ENCODE peak calls at places on chromosome 19, in eight cellular contexts. One of them, this sample, is unnamed. For H3K4me1, the result is how much of the 10 kb centered on the place peaks cover.

GRCh38 chr19:4328243-4328990 is 10.2 kb downstream of the STAP2 start:
- DNase-seq in IMR-90: peak
- DNase-seq in prostate gland: peak
- DNase-seq in HCT116: peak
- DNase-seq in Peyer's patch: peak
- DNase-seq in K562: peak
- DNase-seq in heart left ventricle: peak
- DNase-seq in breast epithelium: peak
- DNase-seq in this sample: peak

GRCh38 chr19:41871573-41872383 is 5.3 kb upstream of the CD79A start:
- DNase-seq in IMR-90: no peak
- DNase-seq in prostate gland: no peak
- DNase-seq in HCT116: no peak
- DNase-seq in Peyer's patch: peak
- DNase-seq in K562: no peak
- DNase-seq in heart left ventricle: peak
- DNase-seq in breast epithelium: no peak
- DNase-seq in this sample: no peak

GRCh38 chr19:39193785-39194184 is 3.0 kb upstream of the NCCRP1 start:
- DNase-seq in IMR-90: no peak
- DNase-seq in prostate gland: no peak
- DNase-seq in HCT116: no peak
- DNase-seq in Peyer's patch: no peak
- DNase-seq in K562: no peak
- DNase-seq in heart left ventricle: no peak
- DNase-seq in breast epithelium: no peak
- DNase-seq in this sample: no peak

GRCh38 chr19:35545855-35546381 is 492 bp downstream of the TMEM147 start:
- DNase-seq in IMR-90: no peak
- DNase-seq in prostate gland: no peak
- DNase-seq in HCT116: no peak
- DNase-seq in Peyer's patch: peak
- DNase-seq in K562: peak
- DNase-seq in heart left ventricle: peak
- DNase-seq in breast epithelium: peak
- DNase-seq in this sample: peak

GRCh38 chr19:51027126-51027806 is 850 bp upstream of the KLK11 start:
- DNase-seq in IMR-90: no peak
- DNase-seq in prostate gland: peak
- DNase-seq in HCT116: no peak
- DNase-seq in Peyer's patch: no peak
- DNase-seq in K562: no peak
- DNase-seq in heart left ventricle: no peak
- DNase-seq in breast epithelium: no peak
- DNase-seq in this sample: no peak

GRCh38 chr19:45162464-45163143 is 1.8 kb upstream of the NKPD1 start:
- DNase-seq in IMR-90: no peak
- DNase-seq in prostate gland: peak
- DNase-seq in HCT116: no peak
- DNase-seq in Peyer's patch: no peak
- DNase-seq in K562: no peak
- DNase-seq in heart left ventricle: no peak
- DNase-seq in breast epithelium: peak
- DNase-seq in this sample: no peak

GRCh38 chr19:17075860-17076538 is 422 bp downstream of the MYO9B start:
- DNase-seq in IMR-90: peak
- DNase-seq in prostate gland: no peak
- DNase-seq in HCT116: no peak
- DNase-seq in Peyer's patch: peak
- DNase-seq in K562: peak
- DNase-seq in heart left ventricle: peak
- DNase-seq in breast epithelium: peak
- DNase-seq in this sample: peak

GRCh38 chr19:4555657-4556561 is 3.6 kb downstream of the SEMA6B start:
- DNase-seq in IMR-90: no peak
- DNase-seq in prostate gland: no peak
- DNase-seq in HCT116: peak
- DNase-seq in Peyer's patch: no peak
- DNase-seq in K562: peak
- DNase-seq in heart left ventricle: no peak
- DNase-seq in breast epithelium: no peak
- DNase-seq in this sample: no peak

GRCh38 chr19:58562126-58563033 is 4.0 kb upstream of the UBE2M start:
- DNase-seq in IMR-90: peak
- DNase-seq in prostate gland: no peak
- DNase-seq in HCT116: no peak
- DNase-seq in Peyer's patch: no peak
- DNase-seq in K562: no peak
- DNase-seq in heart left ventricle: peak
- DNase-seq in breast epithelium: no peak
- DNase-seq in this sample: peak

GRCh38 chr19:27745978-27746542 is 1466.9 kb downstream of the UQCRFS1 start:
- DNase-seq in IMR-90: no peak
- DNase-seq in prostate gland: no peak
- DNase-seq in HCT116: no peak
- DNase-seq in Peyer's patch: no peak
- DNase-seq in K562: no peak
- DNase-seq in heart left ventricle: no peak
- DNase-seq in breast epithelium: peak
- DNase-seq in this sample: no peak

GRCh38 chr19:39843919-39844793 is 2.0 kb downstream of the FBL start:
- DNase-seq in IMR-90: peak
- DNase-seq in prostate gland: no peak
- DNase-seq in HCT116: no peak
- DNase-seq in Peyer's patch: no peak
- DNase-seq in K562: no peak
- DNase-seq in heart left ventricle: no peak
- DNase-seq in breast epithelium: no peak
- DNase-seq in this sample: no peak

GRCh38 chr19:8302357-8302691 is 5.8 kb downstream of the CD320 start:
- DNase-seq in IMR-90: no peak
- DNase-seq in prostate gland: peak
- DNase-seq in HCT116: no peak
- DNase-seq in Peyer's patch: peak
- DNase-seq in K562: peak
- DNase-seq in heart left ventricle: peak
- DNase-seq in breast epithelium: peak
- DNase-seq in this sample: no peak

GRCh38 chr19:49441210-49441959 is at the start of gene SLC17A7:
- DNase-seq in IMR-90: no peak
- DNase-seq in prostate gland: no peak
- DNase-seq in HCT116: no peak
- DNase-seq in Peyer's patch: no peak
- DNase-seq in K562: peak
- DNase-seq in heart left ventricle: peak
- DNase-seq in breast epithelium: no peak
- DNase-seq in this sample: no peak

GRCh38 chr19:56314018-56314583 is 538 bp downstream of the ZSCAN5A start:
- DNase-seq in IMR-90: peak
- DNase-seq in prostate gland: no peak
- DNase-seq in HCT116: no peak
- DNase-seq in Peyer's patch: no peak
- DNase-seq in K562: no peak
- DNase-seq in heart left ventricle: no peak
- DNase-seq in breast epithelium: no peak
- DNase-seq in this sample: no peak

DNA sequence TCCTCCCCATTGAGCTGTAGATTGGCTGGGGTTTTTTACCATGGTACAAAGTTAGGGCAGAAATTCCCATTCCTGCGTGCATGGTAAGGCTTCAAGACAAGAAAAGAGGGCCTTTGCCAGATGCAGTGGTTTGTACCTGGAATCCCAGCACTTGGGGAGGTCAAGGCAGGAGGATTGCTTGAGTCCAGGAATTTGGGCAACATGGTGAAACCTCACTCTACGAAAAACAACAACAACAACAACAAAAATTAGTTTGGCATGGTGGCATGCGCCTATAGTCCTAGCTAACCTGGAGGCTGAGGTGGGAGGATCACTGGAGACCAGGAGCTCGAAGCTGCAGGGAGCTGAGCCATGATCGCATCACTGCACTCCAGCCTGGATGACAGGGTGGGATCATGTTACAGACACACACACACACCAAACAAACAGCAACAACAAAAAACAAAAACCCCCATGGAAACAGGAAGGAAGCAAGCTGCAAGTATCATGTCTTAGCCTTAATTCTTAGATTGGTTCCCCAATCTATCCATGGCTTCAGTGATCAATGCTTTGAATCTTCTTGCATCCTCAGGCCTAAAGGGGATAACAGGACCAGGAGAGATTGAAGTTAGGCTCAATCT is 5.5 kb upstream of the WTIP start:
- DNase-seq in IMR-90: peak
- DNase-seq in prostate gland: no peak
- DNase-seq in HCT116: no peak
- DNase-seq in Peyer's patch: no peak
- DNase-seq in K562: no peak
- DNase-seq in heart left ventricle: no peak
- DNase-seq in breast epithelium: no peak
- DNase-seq in this sample: no peak
- H3K4me1 ChIP-seq in IMR-90: under half
- H3K4me1 ChIP-seq in prostate gland: under half
- H3K4me1 ChIP-seq in HCT116: under half
- H3K4me1 ChIP-seq in Peyer's patch: under half
- H3K4me1 ChIP-seq in K562: under half
- H3K4me1 ChIP-seq in heart left ventricle: under half
- H3K4me1 ChIP-seq in breast epithelium: under half
- H3K4me1 ChIP-seq in this sample: under half

DNA sequence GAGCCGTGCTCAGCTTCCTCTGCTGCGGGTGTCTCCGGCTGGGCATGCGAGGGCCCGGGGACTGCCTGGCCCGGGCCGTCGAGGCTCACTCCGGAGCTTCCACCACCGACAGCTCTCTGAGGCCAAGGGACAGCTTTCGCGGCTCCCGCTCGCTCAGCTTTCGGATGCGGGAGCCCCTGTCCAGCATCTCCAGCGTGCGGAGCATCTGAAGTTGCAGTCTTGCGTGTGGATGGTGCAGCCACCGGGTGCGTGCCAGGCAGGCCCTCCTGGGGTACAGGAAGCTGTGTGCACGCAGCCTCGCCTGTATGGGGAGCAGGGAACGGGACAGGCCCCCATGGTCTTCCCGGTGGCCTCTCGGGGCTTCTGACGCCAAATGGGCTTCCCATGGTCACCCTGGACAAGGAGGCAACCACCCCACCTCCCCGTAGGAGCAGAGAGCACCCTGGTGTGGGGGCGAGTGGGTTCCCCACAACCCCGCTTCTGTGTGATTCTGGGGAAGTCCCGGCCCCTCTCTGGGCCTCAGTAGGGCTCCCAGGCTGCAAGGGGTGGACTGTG is 1.2 kb downstream of the S1PR4 start:
- DNase-seq in IMR-90: no peak
- DNase-seq in prostate gland: no peak
- DNase-seq in HCT116: no peak
- DNase-seq in Peyer's patch: peak
- DNase-seq in K562: no peak
- DNase-seq in heart left ventricle: no peak
- DNase-seq in breast epithelium: no peak
- DNase-seq in this sample: no peak
- TF ChIP-seq POLR2A in IMR-90: no peak
- TF ChIP-seq POLR2A in prostate gland: no peak
- TF ChIP-seq POLR2A in HCT116: no peak
- TF ChIP-seq POLR2A in Peyer's patch: no peak
- TF ChIP-seq POLR2A in K562: no peak
- TF ChIP-seq POLR2A in heart left ventricle: no peak
- TF ChIP-seq POLR2A in breast epithelium: no peak
- TF ChIP-seq POLR2A in this sample: no peak

GRCh38 chr19:15759962-15760565 is 22.3 kb downstream of the OR10H3 start:
- DNase-seq in IMR-90: no peak
- DNase-seq in prostate gland: no peak
- DNase-seq in HCT116: peak
- DNase-seq in Peyer's patch: no peak
- DNase-seq in K562: peak
- DNase-seq in heart left ventricle: no peak
- DNase-seq in breast epithelium: no peak
- DNase-seq in this sample: no peak
- TF ChIP-seq CTCF in IMR-90: no peak
- TF ChIP-seq CTCF in prostate gland: no peak
- TF ChIP-seq CTCF in HCT116: peak
- TF ChIP-seq CTCF in Peyer's patch: peak
- TF ChIP-seq CTCF in K562: peak
- TF ChIP-seq CTCF in heart left ventricle: no peak
- TF ChIP-seq CTCF in breast epithelium: no peak
- TF ChIP-seq CTCF in this sample: no peak

GRCh38 chr19:14516048-14516534 is 2.1 kb downstream of the DNAJB1 start:
- DNase-seq in IMR-90: no peak
- DNase-seq in prostate gland: peak
- DNase-seq in HCT116: no peak
- DNase-seq in Peyer's patch: no peak
- DNase-seq in K562: no peak
- DNase-seq in heart left ventricle: no peak
- DNase-seq in breast epithelium: no peak
- DNase-seq in this sample: no peak

GRCh38 chr19:14517446-14517839 is 754 bp downstream of the DNAJB1 start:
- DNase-seq in IMR-90: peak
- DNase-seq in prostate gland: no peak
- DNase-seq in HCT116: no peak
- DNase-seq in Peyer's patch: no peak
- DNase-seq in K562: no peak
- DNase-seq in heart left ventricle: no peak
- DNase-seq in breast epithelium: no peak
- DNase-seq in this sample: no peak

GRCh38 chr19:14515501-14516047 is 2.6 kb downstream of the DNAJB1 start:
- DNase-seq in IMR-90: peak
- DNase-seq in prostate gland: no peak
- DNase-seq in HCT116: no peak
- DNase-seq in Peyer's patch: no peak
- DNase-seq in K562: no peak
- DNase-seq in heart left ventricle: no peak
- DNase-seq in breast epithelium: no peak
- DNase-seq in this sample: no peak

GRCh38 chr19:14517840-14518505 is at the start of gene DNAJB1:
- DNase-seq in IMR-90: peak
- DNase-seq in prostate gland: peak
- DNase-seq in HCT116: no peak
- DNase-seq in Peyer's patch: peak
- DNase-seq in K562: peak
- DNase-seq in heart left ventricle: peak
- DNase-seq in breast epithelium: peak
- DNase-seq in this sample: peak

DNA sequence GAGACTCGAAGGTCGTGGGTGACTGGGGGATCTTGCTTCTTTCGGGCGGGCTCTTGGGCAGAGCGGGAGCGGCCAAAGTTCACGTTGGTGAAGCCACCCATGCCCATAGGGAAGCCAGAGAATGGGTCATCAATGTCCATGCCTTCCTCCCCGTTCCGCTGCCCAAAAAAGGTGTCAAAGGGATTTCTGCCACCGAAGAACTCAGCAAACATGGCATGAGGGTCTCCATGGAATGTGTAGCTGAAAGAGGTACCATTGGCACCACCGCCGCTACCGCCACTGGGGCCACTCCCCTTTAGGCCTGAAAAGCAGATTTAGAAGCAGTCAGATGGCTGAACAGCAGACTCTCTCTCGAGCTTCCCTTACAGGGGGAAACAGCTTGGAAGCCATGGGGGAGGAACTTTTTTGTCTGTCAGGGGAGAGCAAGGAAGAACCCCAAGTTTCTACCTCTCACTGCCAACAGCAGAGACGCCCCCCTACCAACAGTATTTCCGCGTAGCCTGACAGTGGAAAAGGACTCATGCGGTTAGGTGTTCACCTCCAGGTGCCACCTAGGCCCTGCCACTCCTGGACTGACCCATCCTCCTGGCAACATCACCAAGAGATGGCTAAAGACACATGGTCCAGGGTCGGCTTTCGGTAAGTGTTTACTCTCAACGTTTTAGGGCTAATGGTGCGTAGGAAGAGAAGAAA is 1.3 kb downstream of the DNAJB1 start:
- DNase-seq in IMR-90: no peak
- DNase-seq in prostate gland: no peak
- DNase-seq in HCT116: no peak
- DNase-seq in Peyer's patch: no peak
- DNase-seq in K562: peak
- DNase-seq in heart left ventricle: no peak
- DNase-seq in breast epithelium: no peak
- DNase-seq in this sample: no peak
- H3K4me1 ChIP-seq in IMR-90: under half
- H3K4me1 ChIP-seq in prostate gland: under half
- H3K4me1 ChIP-seq in HCT116: half or more
- H3K4me1 ChIP-seq in Peyer's patch: under half
- H3K4me1 ChIP-seq in K562: under half
- H3K4me1 ChIP-seq in heart left ventricle: half or more
- H3K4me1 ChIP-seq in breast epithelium: under half
- H3K4me1 ChIP-seq in this sample: under half